ENCODE peak calls at places on chromosomes 1 and 21, in four cellular contexts. Z is GM12891, W is T-helper 1 cell, T is myocyte. M is an unnamed sample.

GRCh38 chr1:84272401-84272800 is 29.1 kb upstream of the SAMD13 start:
- DNase-seq in Z (no peak), W (no peak), T (no peak), M (no peak)

GRCh38 chr1:161113915-161114314 is 3.9 kb downstream of the PFDN2 start:
- DNase-seq in Z (no peak), W (no peak), T (no peak), M (no peak)

GRCh38 chr21:15671188-15671587 is 58.6 kb upstream of the USP25 start:
- DNase-seq in Z (peak), W (peak), T (no peak), M (no peak)

GRCh38 chr1:59903136-59903754 is 23.3 kb downstream of the CYP2J2 start:
- DNase-seq in Z (no peak), W (peak), T (peak), M (no peak)

GRCh38 chr1:200708769-200709168 is 29.9 kb upstream of the CAMSAP2 start:
- DNase-seq in Z (no peak), W (no peak), T (no peak), M (no peak)

GRCh38 chr1:232033285-232033684 is 406.7 kb downstream of the DISC1 start:
- DNase-seq in Z (no peak), W (no peak), T (peak), M (no peak)

GRCh38 chr21:18522181-18522771 is 118.7 kb upstream of the TMPRSS15 start:
- DNase-seq in Z (no peak), W (no peak), T (peak), M (no peak)

GRCh38 chr1:189962171-189962570 is 515.5 kb downstream of the BRINP3 start:
- DNase-seq in Z (no peak), W (no peak), T (peak), M (no peak)